ENCODE peak calls at places on chromosome 19, in seven cellular contexts. J is aorta, B is fibroblast of lung, I is thoracic aorta, Z is body of pancreas, M is transverse colon, P is WERI-Rb-1. L is an unnamed sample. For H3K27me3, the result is how much of the 10 kb centered on the place peaks cover.

GRCh38 chr19:5458420-5458819 is 3.2 kb downstream of the ZNRF4 start:
- DNase-seq in J (no peak), B (no peak), I (no peak), Z (no peak), M (no peak), P (no peak), L (no peak)

GRCh38 chr19:5679289-5680082 is 830 bp downstream of the MICOS13 start:
- DNase-seq in J (no peak), B (no peak), I (no peak), Z (no peak), M (peak), P (no peak), L (peak)

GRCh38 chr19:16249826-16250434 is 52.2 kb downstream of the AP1M1 start:
- DNase-seq in J (no peak), B (peak), I (no peak), Z (no peak), M (no peak), P (no peak), L (no peak)

GRCh38 chr19:46932346-46932745 is 71.5 kb downstream of the ARHGAP35 start:
- DNase-seq in J (no peak), B (peak), I (no peak), Z (no peak), M (no peak), P (no peak), L (no peak)

GRCh38 chr19:862529-863304 is 3.3 kb downstream of the CFD start:
- DNase-seq in J (peak), B (peak), I (no peak), Z (peak), M (peak), P (peak), L (peak)

GRCh38 chr19:41409288-41409687 is 11.7 kb downstream of the BCKDHA start:
- DNase-seq in J (no peak), B (peak), I (no peak), Z (peak), M (no peak), P (no peak), L (peak)

GRCh38 chr19:45474941-45475516 is 7.2 kb downstream of the FOSB start:
- DNase-seq in J (peak), B (no peak), I (no peak), Z (no peak), M (no peak), P (no peak), L (no peak)

GRCh38 chr19:54952591-54953344 is 5.4 kb upstream of the NLRP7 start:
- DNase-seq in J (no peak), B (no peak), I (no peak), Z (no peak), M (no peak), P (no peak), L (peak)

GRCh38 chr19:16001481-16002312 is 52.9 kb downstream of the OR10H4 start:
- DNase-seq in J (peak), B (peak), I (no peak), Z (peak), M (peak), P (no peak), L (no peak)

GRCh38 chr19:39144487-39145071 is 19.0 kb downstream of the PAK4 start:
- DNase-seq in J (no peak), B (peak), I (no peak), Z (no peak), M (no peak), P (no peak), L (peak)

GRCh38 chr19:12779162-12779993 is 4.0 kb upstream of the HOOK2 start:
- DNase-seq in J (peak), B (peak), I (no peak), Z (peak), M (peak), P (peak), L (peak)

DNA sequence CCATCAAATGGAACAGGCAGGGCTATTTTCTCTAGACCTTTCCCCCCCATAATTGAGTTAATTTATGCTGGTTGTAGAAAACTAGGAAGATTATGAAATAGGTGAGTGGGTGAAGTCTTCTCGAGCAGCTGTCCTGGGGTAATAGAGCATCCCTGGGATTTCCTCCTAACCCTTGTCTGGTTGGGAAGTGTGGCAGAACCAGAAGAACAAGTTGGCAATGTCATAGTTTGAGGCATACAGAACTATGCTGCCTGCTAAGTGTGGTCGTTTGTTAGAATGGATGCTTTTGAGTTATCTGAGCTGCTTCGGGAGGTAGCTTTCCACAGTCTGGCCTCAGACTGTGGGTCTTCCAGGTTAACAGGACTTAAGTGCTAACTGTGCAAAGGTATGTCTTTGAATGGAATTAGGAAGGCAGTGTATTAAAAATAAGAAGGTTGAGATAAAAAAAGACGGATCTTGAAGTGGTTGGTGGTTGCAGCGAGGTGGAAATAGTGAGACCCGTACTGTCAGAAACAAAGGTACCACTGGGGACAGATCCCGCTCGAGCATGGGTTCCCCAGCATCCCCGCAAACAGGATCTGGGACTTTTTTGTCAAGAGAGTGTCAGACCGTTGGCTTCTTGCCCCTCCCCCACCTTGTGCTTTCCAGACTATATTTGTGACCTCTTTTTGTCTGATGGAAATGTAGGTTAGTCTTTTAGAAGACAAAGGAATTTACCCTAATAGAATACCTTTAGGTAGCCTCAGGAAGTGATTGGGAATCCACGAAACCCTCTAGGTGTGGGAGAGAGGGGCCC is 4.0 kb downstream of the GATAD2A start:
- DNase-seq in J (no peak), B (no peak), I (no peak), Z (no peak), M (no peak), P (no peak), L (no peak)
- H3K27ac ChIP-seq in J (no peak), B (no peak), I (no peak), Z (no peak), M (no peak), P (no peak), L (no peak)

DNA sequence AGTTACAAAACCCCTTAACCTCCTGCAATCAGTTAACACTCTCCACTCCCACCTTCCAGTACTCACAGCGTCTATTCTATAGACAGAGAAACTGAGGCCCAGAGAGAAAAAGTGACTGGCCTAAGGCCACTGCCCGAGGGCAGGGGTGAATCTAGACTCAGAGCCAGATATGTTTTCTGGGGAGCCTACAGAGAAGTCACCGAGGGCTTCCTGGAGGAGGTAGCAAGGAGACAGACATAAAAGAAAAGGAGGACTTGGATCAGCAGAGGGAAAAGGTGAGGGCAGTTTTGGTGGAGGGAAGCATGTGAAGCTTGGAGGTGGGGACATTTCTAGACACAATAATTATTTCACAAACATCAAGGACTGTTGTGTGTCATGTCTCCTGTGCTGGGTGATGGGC is 1.6 kb upstream of the COMP start:
- DNase-seq in J (no peak), B (no peak), I (no peak), Z (no peak), M (no peak), P (no peak), L (no peak)
- H3K27me3 ChIP-seq in J (under half), B (under half), I (under half), Z (under half), M (half or more), P (half or more), L (half or more)

GRCh38 chr19:56927294-56927693 is 86.8 kb upstream of the PEG3 start:
- DNase-seq in J (no peak), B (no peak), I (no peak), Z (no peak), M (no peak), P (no peak), L (no peak)

GRCh38 chr19:56933014-56933705 is 92.6 kb upstream of the PEG3 start:
- DNase-seq in J (no peak), B (no peak), I (no peak), Z (no peak), M (no peak), P (no peak), L (no peak)

GRCh38 chr19:56930647-56931592 is 90.4 kb upstream of the PEG3 start:
- DNase-seq in J (no peak), B (no peak), I (no peak), Z (no peak), M (no peak), P (no peak), L (no peak)

DNA sequence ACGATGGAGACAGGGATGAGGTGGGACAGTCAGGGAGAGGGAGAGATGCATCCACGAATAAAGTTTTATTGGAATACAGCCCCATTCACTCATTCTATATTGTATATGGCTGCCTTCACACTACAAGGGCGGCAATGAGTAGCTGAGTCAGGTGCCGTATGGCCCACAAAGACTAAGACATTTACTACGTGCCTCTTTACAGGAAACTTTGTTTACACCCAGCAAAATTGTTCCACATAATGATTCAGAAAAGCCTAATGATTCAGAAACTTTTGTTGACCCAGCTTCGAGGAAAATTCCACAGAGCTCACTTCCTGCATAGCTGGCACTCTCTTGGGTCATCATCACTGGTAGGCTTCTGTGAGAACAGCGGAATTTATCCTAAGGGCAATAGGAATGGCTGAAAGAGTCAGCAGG is 87.3 kb upstream of the PEG3 start:
- DNase-seq in J (no peak), B (no peak), I (no peak), Z (no peak), M (no peak), P (no peak), L (no peak)
- H3K27ac ChIP-seq in J (no peak), B (no peak), I (no peak), Z (no peak), M (no peak), P (no peak), L (no peak)

GRCh38 chr19:35921012-35921411 is 12.9 kb upstream of the TYROBP start:
- DNase-seq in J (no peak), B (no peak), I (no peak), Z (no peak), M (no peak), P (no peak), L (no peak)

GRCh38 chr19:35915508-35915907 is 7.4 kb upstream of the TYROBP start:
- DNase-seq in J (no peak), B (no peak), I (no peak), Z (no peak), M (no peak), P (no peak), L (no peak)

GRCh38 chr19:35913589-35913988 is 5.5 kb upstream of the TYROBP start:
- DNase-seq in J (no peak), B (no peak), I (no peak), Z (no peak), M (no peak), P (no peak), L (no peak)

DNA sequence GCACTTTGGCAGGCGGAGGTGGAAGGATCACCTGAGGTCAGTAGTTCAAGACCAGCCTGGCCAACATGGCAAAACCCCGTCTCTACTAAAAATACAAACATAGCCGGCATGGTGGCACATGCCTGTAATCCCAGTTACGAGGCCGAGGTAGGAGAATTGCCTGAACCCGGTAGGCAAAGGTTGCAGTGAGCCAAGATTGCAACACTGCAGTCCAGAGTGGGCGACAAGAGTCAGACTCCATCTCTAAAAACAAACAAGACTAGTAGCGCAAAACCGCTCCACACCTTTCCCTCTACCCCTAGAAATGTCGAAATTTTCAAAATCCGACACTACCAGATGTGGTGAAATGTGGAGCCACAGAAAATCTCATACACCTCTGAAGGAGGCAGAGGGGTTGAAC is 11.2 kb upstream of the TYROBP start:
- DNase-seq in J (no peak), B (no peak), I (no peak), Z (no peak), M (no peak), P (no peak), L (no peak)
- H3K27me3 ChIP-seq in J (under half), B (under half), I (under half), Z (under half), M (under half), P (under half), L (under half)

GRCh38 chr19:32039446-32039845 is 306.0 kb upstream of the ZNF507 start:
- DNase-seq in J (no peak), B (no peak), I (no peak), Z (no peak), M (no peak), P (no peak), L (no peak)
- H3K27ac ChIP-seq in J (no peak), B (no peak), I (no peak), Z (no peak), M (no peak), P (no peak), L (no peak)

GRCh38 chr19:3289971-3290569 is 65.6 kb downstream of the CELF5 start:
- DNase-seq in J (no peak), B (no peak), I (no peak), Z (no peak), M (no peak), P (no peak), L (no peak)
- H3K27me3 ChIP-seq in J (under half), B (under half), I (under half), Z (under half), M (half or more), P (under half), L (under half)

GRCh38 chr19:35018379-35018778 is 11.9 kb upstream of the SCN1B start:
- DNase-seq in J (no peak), B (no peak), I (no peak), Z (no peak), M (no peak), P (no peak), L (no peak)
- H3K27ac ChIP-seq in J (no peak), B (no peak), I (no peak), Z (no peak), M (no peak), P (no peak), L (no peak)

GRCh38 chr19:49425178-49425577 is at the start of gene GFY:
- DNase-seq in J (no peak), B (no peak), I (no peak), Z (no peak), M (no peak), P (no peak), L (no peak)
- H3K27me3 ChIP-seq in J (under half), B (half or more), I (half or more), Z (half or more), M (half or more), P (under half), L (half or more)

DNA sequence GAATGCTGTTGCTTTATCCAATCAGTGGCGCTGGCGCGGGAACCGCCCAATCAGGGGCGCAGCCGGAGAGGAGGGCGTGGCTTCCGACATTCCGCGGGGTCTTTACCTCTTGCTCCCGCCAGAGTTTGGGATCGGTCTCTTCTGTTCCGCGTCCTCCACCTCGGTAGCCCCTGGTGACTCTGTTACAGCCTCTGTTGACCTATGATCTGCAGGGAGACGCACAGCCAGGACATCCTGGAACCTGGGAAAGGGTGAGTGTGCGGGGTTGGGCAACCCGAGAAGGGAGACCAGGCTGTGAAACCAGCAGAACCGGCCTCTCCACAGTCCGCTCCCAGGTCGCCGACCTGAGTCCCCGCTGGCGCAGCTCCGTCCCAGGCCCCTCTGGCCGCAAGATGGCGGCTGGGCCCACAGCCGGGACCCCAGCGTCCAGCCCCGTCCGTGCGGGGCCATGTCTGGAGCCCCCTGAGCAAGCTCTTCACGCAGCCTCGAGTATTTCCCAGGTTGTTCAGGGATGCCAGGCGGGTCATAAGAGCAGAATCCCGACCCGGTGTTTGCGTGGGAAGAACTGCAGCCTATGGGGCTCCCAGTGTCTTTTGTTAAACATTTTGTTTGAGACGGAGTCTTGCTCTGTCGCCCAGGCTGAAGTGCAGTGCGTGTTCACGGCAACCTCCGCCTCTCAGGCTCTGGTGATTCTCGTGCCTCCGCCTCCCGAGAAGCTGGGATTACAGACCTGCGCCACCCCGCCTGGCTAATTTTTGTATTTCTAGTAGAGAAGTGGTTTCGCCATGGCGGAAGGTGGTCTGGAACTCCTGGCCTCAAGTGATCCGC is 4.4 kb upstream of the ZNF681 start:
- DNase-seq in J (peak), B (peak), I (no peak), Z (peak), M (peak), P (no peak), L (peak)
- H3K27ac ChIP-seq in J (peak), B (no peak), I (peak), Z (peak), M (peak), P (no peak), L (peak)

L was measured in endodermal cell.